ENCODE peak calls at places on chromosomes 11 and 22, in eight cellular contexts. P is heart left ventricle; W is neural crest cell; I is fibroblast of lung; C is HFFc6; U is nephron progenitor cell; E is CD4-positive, alpha-beta T cell; L is hepatocyte. A is an unnamed sample.

GRCh38 chr11:21723681-21724080 is 469.2 kb upstream of the ANO5 start:
- DNase-seq in P (no peak), W (no peak), I (no peak), C (no peak), U (no peak), E (no peak), L (no peak), A (no peak)

GRCh38 chr11:45212566-45213315 is 66.3 kb downstream of the PRDM11 start:
- DNase-seq in P (no peak), W (no peak), I (no peak), C (no peak), U (peak), E (no peak), L (no peak), A (no peak)

GRCh38 chr11:66686801-66687750 is 9.4 kb upstream of the RBM4B start:
- DNase-seq in P (no peak), W (no peak), I (no peak), C (no peak), U (no peak), E (no peak), L (no peak), A (peak)

GRCh38 chr11:117618273-117618672 is 178.7 kb downstream of the DSCAML1 start:
- DNase-seq in P (no peak), W (no peak), I (no peak), C (no peak), U (no peak), E (no peak), L (no peak), A (no peak)

GRCh38 chr22:45672564-45673481 is 1.2 kb downstream of the ATXN10 start:
- DNase-seq in P (no peak), W (no peak), I (no peak), C (no peak), U (no peak), E (no peak), L (no peak), A (no peak)

GRCh38 chr11:35036642-35037041 is 102.3 kb upstream of the CD44 start:
- DNase-seq in P (no peak), W (no peak), I (no peak), C (no peak), U (no peak), E (no peak), L (no peak), A (no peak)

GRCh38 chr22:46108564-46109473 is 41.5 kb upstream of the PPARA start:
- DNase-seq in P (peak), W (no peak), I (no peak), C (peak), U (peak), E (no peak), L (peak), A (no peak)

GRCh38 chr22:46045459-46046298 is 68.7 kb upstream of the WNT7B start:
- DNase-seq in P (peak), W (no peak), I (no peak), C (no peak), U (no peak), E (no peak), L (no peak), A (peak)

GRCh38 chr22:30301995-30302809 is 12.9 kb upstream of the CASTOR1 start:
- DNase-seq in P (peak), W (no peak), I (peak), C (peak), U (no peak), E (no peak), L (peak), A (no peak)

GRCh38 chr11:111059726-111060125 is 185.8 kb upstream of the POU2AF2 start:
- DNase-seq in P (no peak), W (no peak), I (no peak), C (peak), U (no peak), E (no peak), L (no peak), A (no peak)

GRCh38 chr11:66976925-66977324 is 1.8 kb downstream of the C11orf86 start:
- DNase-seq in P (no peak), W (no peak), I (no peak), C (no peak), U (no peak), E (no peak), L (no peak), A (no peak)

GRCh38 chr22:19495562-19496323 is 16.0 kb downstream of the CDC45 start:
- DNase-seq in P (no peak), W (no peak), I (peak), C (peak), U (no peak), E (no peak), L (no peak), A (no peak)

GRCh38 chr22:45319319-45319675 is 9.6 kb downstream of the FAM118A start:
- DNase-seq in P (no peak), W (no peak), I (peak), C (no peak), U (no peak), E (no peak), L (peak), A (no peak)

GRCh38 chr11:117172678-117173421 is 5.7 kb upstream of the SIDT2 start:
- DNase-seq in P (no peak), W (no peak), I (no peak), C (no peak), U (no peak), E (no peak), L (no peak), A (peak)

GRCh38 chr22:24244144-24244787 is 616 bp downstream of the GGT5 start:
- DNase-seq in P (peak), W (no peak), I (peak), C (no peak), U (no peak), E (no peak), L (no peak), A (peak)

GRCh38 chr22:48779661-48780596 is 1047.7 kb downstream of the BRD1 start:
- DNase-seq in P (no peak), W (no peak), I (no peak), C (no peak), U (no peak), E (no peak), L (no peak), A (no peak)

GRCh38 chr22:50621948-50622722 is 5.8 kb downstream of the ARSA start:
- DNase-seq in P (no peak), W (no peak), I (no peak), C (no peak), U (no peak), E (peak), L (no peak), A (no peak)

GRCh38 chr22:29308148-29308790 is 1.8 kb downstream of the GAS2L1 start:
- DNase-seq in P (peak), W (no peak), I (no peak), C (no peak), U (no peak), E (no peak), L (no peak), A (peak)

DNA sequence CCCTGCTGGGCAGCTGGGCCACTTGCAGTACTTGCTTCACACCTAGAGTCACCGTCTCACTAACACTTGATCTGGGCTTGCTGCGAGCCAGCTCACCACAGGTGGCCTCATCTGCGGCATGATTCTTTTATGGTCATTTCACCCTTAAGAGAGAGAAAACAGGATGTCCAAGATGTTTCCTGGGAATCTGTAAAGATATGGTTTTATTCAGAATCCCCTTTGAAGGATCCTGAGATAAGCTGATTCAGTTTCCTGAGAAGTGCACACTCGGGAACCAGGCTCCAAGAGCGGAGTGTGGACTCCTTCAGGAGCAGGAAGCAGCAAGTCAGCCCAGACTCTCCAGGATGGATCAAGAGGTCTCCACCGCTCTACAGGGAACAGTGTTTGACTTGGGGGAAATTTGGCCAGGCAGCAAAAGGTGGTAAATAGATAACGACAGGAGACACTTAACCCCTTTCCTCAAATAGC is 21.8 kb upstream of the TP53AIP1 start:
- DNase-seq in P (no peak), W (no peak), I (no peak), C (no peak), U (no peak), E (no peak), L (no peak), A (no peak)
- TF ChIP-seq CTCF in P (no peak), W (no peak), I (no peak), C (no peak), U (no peak), E (no peak), L (no peak), A (no peak)

GRCh38 chr22:37802310-37803194 is 5.2 kb upstream of the GCAT start:
- DNase-seq in P (peak), W (peak), I (peak), C (no peak), U (peak), E (no peak), L (peak), A (no peak)

GRCh38 chr22:37803636-37804371 is 3.9 kb upstream of the GCAT start:
- DNase-seq in P (no peak), W (no peak), I (no peak), C (no peak), U (no peak), E (no peak), L (no peak), A (no peak)

GRCh38 chr22:37803195-37803635 is 4.5 kb upstream of the GCAT start:
- DNase-seq in P (no peak), W (no peak), I (no peak), C (no peak), U (peak), E (no peak), L (no peak), A (no peak)

GRCh38 chr22:37804502-37804885 is 3.2 kb upstream of the GCAT start:
- DNase-seq in P (no peak), W (no peak), I (no peak), C (no peak), U (no peak), E (no peak), L (peak), A (no peak)

GRCh38 chr22:37801946-37802309 is 5.8 kb upstream of the GCAT start:
- DNase-seq in P (no peak), W (no peak), I (no peak), C (no peak), U (no peak), E (no peak), L (peak), A (no peak)
- TF ChIP-seq CTCF in P (no peak), W (peak), I (no peak), C (no peak), U (no peak), E (no peak), L (no peak), A (no peak)

GRCh38 chr22:34096770-34097169 is 176.5 kb upstream of the LARGE1 start:
- DNase-seq in P (no peak), W (no peak), I (no peak), C (no peak), U (no peak), E (no peak), L (no peak), A (no peak)
- TF ChIP-seq CTCF in P (no peak), W (no peak), I (no peak), C (no peak), U (no peak), E (no peak), L (no peak), A (no peak)

GRCh38 chr11:57639321-57640067 is 10.2 kb downstream of the YPEL4 start:
- DNase-seq in P (no peak), W (peak), I (peak), C (no peak), U (peak), E (no peak), L (peak), A (no peak)
- TF ChIP-seq CTCF in P (no peak), W (peak), I (no peak), C (peak), U (no peak), E (no peak), L (peak), A (peak)